ENCODE peak calls at places on chromosomes 3 and 15, in four cellular contexts. D is brain microvascular endothelial cell, K is HFF-Myc, M is fibroblast of lung. Q is an unnamed sample.

GRCh38 chr3:4833471-4833870 is 145.8 kb upstream of the BHLHE40 start:
- DNase-seq in D (no peak), K (no peak), M (no peak), Q (no peak)

GRCh38 chr15:62612771-62613170 is 429.8 kb upstream of the TPM1 start:
- DNase-seq in D (no peak), K (no peak), M (peak), Q (no peak)

GRCh38 chr15:98823012-98823458 is 174.7 kb downstream of the IGF1R start:
- DNase-seq in D (peak), K (peak), M (peak), Q (peak)

GRCh38 chr15:57505949-57506391 is 85.7 kb upstream of the MYZAP start:
- DNase-seq in D (peak), K (no peak), M (peak), Q (no peak)

GRCh38 chr3:127887321-127887720 is 27.7 kb upstream of the KBTBD12 start:
- DNase-seq in D (peak), K (no peak), M (peak), Q (no peak)

GRCh38 chr3:46934067-46934466 is 42.5 kb downstream of the CCDC12 start:
- DNase-seq in D (no peak), K (no peak), M (no peak), Q (no peak)

GRCh38 chr15:40867200-40867599 is 6.8 kb downstream of the RHOV start:
- DNase-seq in D (no peak), K (no peak), M (no peak), Q (no peak)

GRCh38 chr15:51750942-51751686 is at the start of gene TMOD2:
- DNase-seq in D (no peak), K (no peak), M (peak), Q (no peak)

GRCh38 chr3:146638718-146639117 is 33.6 kb upstream of the PLSCR5 start:
- DNase-seq in D (no peak), K (no peak), M (no peak), Q (no peak)

GRCh38 chr3:149808209-149808829 is 4.7 kb upstream of the RNF13 start:
- DNase-seq in D (peak), K (peak), M (peak), Q (no peak)

GRCh38 chr15:45118996-45119395 is 4.9 kb downstream of the DUOXA2 start:
- DNase-seq in D (no peak), K (no peak), M (no peak), Q (no peak)

GRCh38 chr15:101841656-101842055 is 29.7 kb downstream of the OR4F15 start:
- DNase-seq in D (no peak), K (no peak), M (no peak), Q (no peak)

GRCh38 chr3:173826416-173826815 is 428.9 kb downstream of the NLGN1 start:
- DNase-seq in D (no peak), K (no peak), M (peak), Q (no peak)

GRCh38 chr15:64813075-64813474 is 12.4 kb downstream of the PIF1 start:
- DNase-seq in D (peak), K (no peak), M (peak), Q (no peak)

GRCh38 chr15:75542386-75542797 is 36.7 kb downstream of the PTPN9 start:
- DNase-seq in D (no peak), K (no peak), M (no peak), Q (no peak)

GRCh38 chr15:59292393-59292792 is 80.3 kb downstream of the MYO1E start:
- DNase-seq in D (no peak), K (no peak), M (peak), Q (no peak)

DNA sequence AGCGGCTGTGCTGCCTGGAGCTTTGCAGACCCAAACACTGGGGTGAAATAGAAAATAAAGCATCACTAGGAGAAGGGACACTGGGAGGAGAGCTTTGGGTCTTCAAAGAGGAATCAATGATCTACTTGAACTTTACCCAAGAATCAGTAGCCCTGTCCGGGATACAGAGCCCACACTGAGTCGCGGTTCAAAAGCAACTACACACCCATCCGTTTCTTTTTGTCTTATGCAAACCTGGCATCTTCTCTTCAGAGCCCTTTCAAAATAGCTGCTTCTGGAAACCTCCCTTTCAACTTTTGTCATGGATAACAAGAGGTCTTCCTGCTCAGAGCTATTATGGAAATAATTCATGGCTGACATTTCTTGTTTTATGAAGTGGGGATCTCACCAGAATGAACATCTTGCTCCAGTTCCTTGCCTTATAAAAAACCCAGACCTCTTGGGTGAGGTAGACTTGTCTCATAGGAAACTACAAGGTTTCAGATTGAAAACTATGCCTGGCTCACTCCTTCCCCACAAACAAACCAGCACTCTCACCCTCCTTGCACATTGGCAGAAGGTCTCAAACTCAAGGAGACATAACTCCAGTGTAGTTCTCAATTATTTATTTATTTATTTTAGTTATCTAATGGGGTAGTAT is 115.1 kb upstream of the ARHGEF3 start:
- DNase-seq in D (no peak), K (no peak), M (no peak), Q (no peak)
- H3K4me3 ChIP-seq in D (no peak), K (no peak), M (no peak), Q (no peak)

DNA sequence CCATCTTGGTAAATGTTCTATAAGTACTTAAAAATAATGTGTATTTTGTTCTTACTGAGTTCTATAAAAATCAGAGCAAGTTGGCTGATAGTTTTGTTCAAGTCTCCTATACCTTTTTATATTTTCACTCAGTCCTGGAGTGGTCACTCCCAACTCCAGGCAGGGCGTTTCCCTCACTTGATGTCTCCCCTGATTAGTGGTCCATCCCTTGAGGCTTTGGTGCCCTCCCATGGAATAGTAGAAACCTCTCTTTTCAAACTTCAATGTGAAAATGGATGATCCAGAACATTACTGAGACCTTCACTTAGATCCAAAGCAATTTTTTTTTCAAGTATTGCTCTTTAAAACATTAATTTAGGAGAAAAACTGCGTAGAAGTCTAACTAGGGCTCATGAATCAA is 25.0 kb upstream of the SCN10A start:
- DNase-seq in D (no peak), K (no peak), M (no peak), Q (no peak)
- TF ChIP-seq CTCF in D (peak), K (no peak), M (peak), Q (no peak)

GRCh38 chr3:115659861-115660260 is 36.6 kb downstream of the GAP43 start:
- DNase-seq in D (no peak), K (no peak), M (peak), Q (no peak)

GRCh38 chr3:115658337-115659181 is 35.2 kb downstream of the GAP43 start:
- DNase-seq in D (peak), K (peak), M (peak), Q (no peak)

GRCh38 chr3:115660646-115661442 is 37.5 kb downstream of the GAP43 start:
- DNase-seq in D (no peak), K (no peak), M (no peak), Q (no peak)

GRCh38 chr3:115658032-115658336 is 34.7 kb downstream of the GAP43 start:
- DNase-seq in D (no peak), K (no peak), M (no peak), Q (no peak)

DNA sequence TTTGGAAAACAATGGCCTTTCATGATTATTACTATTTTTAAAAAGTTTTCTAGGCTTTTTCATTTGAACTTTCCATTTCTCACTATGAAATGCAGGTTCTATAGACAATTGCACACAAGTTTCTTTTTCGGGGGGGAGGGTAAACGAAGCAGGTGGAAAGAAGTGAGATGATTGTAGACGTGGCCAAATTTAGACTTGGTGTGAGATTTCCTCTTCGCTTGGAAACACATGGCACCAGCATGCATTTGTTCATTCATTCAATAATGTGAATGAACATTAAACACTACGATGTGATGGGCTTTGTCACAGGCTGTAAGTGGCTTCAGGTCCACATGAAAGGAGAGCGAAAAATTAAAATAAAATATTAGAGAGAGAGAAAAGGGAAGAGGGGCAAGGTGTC is 35.9 kb downstream of the GAP43 start:
- DNase-seq in D (no peak), K (no peak), M (no peak), Q (no peak)
- H3K4me3 ChIP-seq in D (peak), K (peak), M (no peak), Q (peak)

DNA sequence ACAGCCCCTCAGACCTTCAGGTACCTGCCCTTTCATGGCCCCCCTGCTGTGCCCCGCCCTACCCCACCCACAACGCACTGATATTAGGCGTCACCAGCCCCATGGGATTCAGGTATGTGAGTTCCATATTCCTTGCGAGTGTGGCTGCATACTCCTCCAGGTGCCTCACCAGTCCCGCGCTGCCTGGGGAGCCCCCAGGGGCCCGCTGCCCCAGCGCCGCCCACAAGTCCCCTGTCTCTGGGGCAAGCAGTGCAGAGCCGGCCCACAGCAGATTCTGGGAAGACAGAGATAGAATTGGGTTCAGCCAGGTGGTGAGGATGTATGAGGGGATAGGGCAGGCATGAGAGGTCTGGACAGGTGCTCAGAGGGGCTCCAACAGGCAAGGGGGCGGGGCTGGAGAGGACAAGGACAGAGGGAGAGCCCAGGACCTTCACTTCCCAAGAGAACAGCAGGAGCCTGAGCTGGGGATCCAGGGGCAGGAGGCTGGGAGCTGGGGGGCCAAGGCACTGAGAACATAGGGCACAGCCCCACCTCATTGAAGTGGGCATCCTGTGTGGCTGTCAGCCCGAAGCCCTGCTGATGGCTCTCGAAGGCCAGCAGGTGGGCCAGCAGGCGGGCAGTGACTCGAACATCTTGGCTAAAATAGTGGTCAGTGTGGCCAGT is 13.1 kb upstream of the SLC26A6 start:
- DNase-seq in D (no peak), K (no peak), M (no peak), Q (no peak)
- TF ChIP-seq CTCF in D (no peak), K (no peak), M (no peak), Q (no peak)

DNA sequence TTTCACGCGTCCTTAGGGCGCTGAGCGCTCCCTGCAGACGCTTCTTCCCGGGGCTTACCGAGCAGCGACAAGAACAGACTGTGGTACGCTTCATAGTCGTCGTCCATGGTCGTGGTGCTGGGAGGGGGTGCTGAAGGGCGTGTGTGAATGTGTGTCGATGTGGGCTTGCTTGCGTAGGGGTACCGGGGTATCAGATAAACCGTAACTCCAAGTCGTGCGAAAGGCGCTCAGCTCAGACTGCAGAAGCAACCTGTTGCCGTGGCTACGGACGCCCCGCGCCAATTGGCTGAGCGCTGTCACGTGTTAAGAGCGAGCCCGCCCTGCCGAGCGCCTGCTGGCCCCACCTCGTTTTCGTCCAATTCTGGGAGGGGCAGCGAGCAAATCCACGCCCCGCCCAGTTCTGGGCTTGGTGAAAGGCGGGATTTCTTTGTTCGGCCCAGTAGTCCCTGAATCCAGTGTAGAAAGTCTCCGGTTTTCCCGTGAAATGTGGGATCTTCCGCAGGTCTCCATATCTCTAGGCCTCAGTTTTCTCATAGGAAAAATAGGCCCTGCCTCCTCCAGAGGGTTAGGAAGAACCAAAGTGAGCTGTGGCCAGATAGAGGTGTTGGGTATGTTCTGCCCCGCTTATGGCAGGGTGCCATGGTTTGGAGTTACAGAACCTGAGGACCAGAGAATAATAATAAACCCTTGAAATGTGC is at the start of gene EFCAB12:
- DNase-seq in D (peak), K (peak), M (peak), Q (peak)
- H3K4me3 ChIP-seq in D (peak), K (peak), M (peak), Q (peak)

GRCh38 chr15:81174125-81174524 is 22.6 kb upstream of the IL16 start:
- DNase-seq in D (no peak), K (no peak), M (no peak), Q (no peak)

GRCh38 chr15:81176291-81176893 is 20.3 kb upstream of the IL16 start:
- DNase-seq in D (no peak), K (no peak), M (no peak), Q (no peak)

GRCh38 chr15:81175496-81175895 is 21.2 kb upstream of the IL16 start:
- DNase-seq in D (no peak), K (no peak), M (no peak), Q (no peak)

GRCh38 chr15:81178365-81178764 is 18.3 kb upstream of the IL16 start:
- DNase-seq in D (no peak), K (no peak), M (no peak), Q (no peak)

GRCh38 chr15:81174759-81175327 is 21.8 kb upstream of the IL16 start:
- DNase-seq in D (no peak), K (no peak), M (peak), Q (no peak)
- TF ChIP-seq CTCF in D (peak), K (no peak), M (no peak), Q (no peak)